ENCODE peak calls at places on chromosomes 16 and 17, in eight cellular contexts. L is GM03348; P is left ventricle myocardium inferior; Z is NCI-H1105; C is activated CD4-positive, CD25-positive, alpha-beta regulatory T cell treated with anti-CD3 and anti-CD28 coated beads, Interleukin-2, amount 50 U/mL, for 16 hours; B is NCI-H1417 treated with DMSO at 0.1 percent for 48 hours; H is DMS53; S is cardiac muscle cell. Q is an unnamed sample.

GRCh38 chr16:56298948-56299602 is 107.8 kb downstream of the GNAO1 start:
- DNase-seq in L (no peak), S (no peak), Z (no peak), C (no peak), H (no peak), B (no peak), P (peak; percentile 28), Q (no peak)

GRCh38 chr16:68069511-68070248 is 15.5 kb upstream of the NFATC3 start:
- DNase-seq in B (no peak), S (no peak), L (no peak), Z (no peak), C (no peak), P (peak; percentile 60), H (peak; percentile 90), Q (no peak)

GRCh38 chr17:42290577-42290976 is 2.3 kb downstream of the STAT5A start:
- DNase-seq in H (no peak), Z (no peak), S (no peak), C (no peak), B (no peak), P (no peak), L (no peak), Q (no peak)

GRCh38 chr17:73304438-73304837 is 7.4 kb downstream of the CDC42EP4 start:
- DNase-seq in S (no peak), P (no peak), Z (no peak), L (no peak), H (no peak), B (no peak), C (no peak), Q (peak; percentile 55)

GRCh38 chr16:2752850-2753522 is 548 bp downstream of the SRRM2 start:
- DNase-seq in B (peak; percentile 48), H (peak; percentile 89), L (peak; percentile 95), Z (peak; percentile 53), S (peak; percentile 87), C (no peak), P (peak; percentile 87), Q (peak; percentile 94)

GRCh38 chr16:3819741-3820724 is 60.5 kb downstream of the CREBBP start:
- DNase-seq in C (no peak), L (peak; percentile 80), P (no peak), H (peak; percentile 71), Z (peak; percentile 92), B (peak; percentile 26), S (peak; percentile 96), Q (peak; percentile 62)

GRCh38 chr17:31050948-31051347 is 43.8 kb upstream of the NF1 start:
- DNase-seq in B (no peak), C (no peak), H (no peak), S (no peak), L (no peak), Z (no peak), P (no peak), Q (no peak)

GRCh38 chr17:2977157-2977556 is 86.2 kb downstream of the OR1D5 start:
- DNase-seq in P (no peak), L (no peak), B (no peak), C (no peak), H (no peak), Z (no peak), S (no peak), Q (no peak)

GRCh38 chr16:67663151-67663876 is 2.6 kb downstream of the PARD6A start:
- DNase-seq in L (no peak), B (no peak), C (no peak), Z (no peak), H (peak; percentile 49), S (peak; percentile 25), P (no peak), Q (no peak)

GRCh38 chr17:68390888-68391545 is 66.3 kb downstream of the WIPI1 start:
- DNase-seq in P (no peak), S (no peak), C (no peak), L (no peak), B (no peak), H (no peak), Z (no peak), Q (no peak)

GRCh38 chr17:39639043-39639442 is 2.1 kb downstream of the STARD3 start:
- DNase-seq in H (no peak), S (no peak), B (no peak), L (no peak), P (no peak), Z (no peak), C (no peak), Q (no peak)

GRCh38 chr17:44645341-44645740 is 10.9 kb upstream of the MEIOC start:
- DNase-seq in H (no peak), L (no peak), C (no peak), P (no peak), B (no peak), S (no peak), Z (no peak), Q (no peak)

GRCh38 chr17:28407130-28407973 is 1.3 kb upstream of the SLC46A1 start:
- DNase-seq in H (no peak), C (no peak), P (no peak), Z (peak; percentile 83), L (no peak), B (no peak), S (no peak), Q (no peak)

GRCh38 chr17:55770220-55770870 is 19.5 kb downstream of the PCTP start:
- DNase-seq in P (no peak), H (peak; percentile 61), Z (no peak), S (peak; percentile 83), B (no peak), L (peak; percentile 75), C (no peak), Q (peak; percentile 45)

GRCh38 chr17:42526031-42526444 is 10.0 kb upstream of the NAGLU start:
- DNase-seq in S (peak; percentile 58), B (no peak), Z (no peak), C (no peak), P (peak; percentile 51), L (peak; percentile 55), H (no peak), Q (no peak)

GRCh38 chr16:71830359-71830758 is 15.4 kb upstream of the ATXN1L start:
- DNase-seq in Z (no peak), H (no peak), L (no peak), S (no peak), B (no peak), P (no peak), C (no peak), Q (no peak)

GRCh38 chr16:70770968-70771552 is 29.9 kb downstream of the VAC14 start:
- DNase-seq in C (peak; percentile 7), S (peak; percentile 62), H (peak; percentile 66), P (peak; percentile 46), L (peak; percentile 81), B (no peak), Z (no peak), Q (peak; percentile 84)

GRCh38 chr17:30942311-30943079 is 20.8 kb downstream of the ADAP2 start:
- DNase-seq in L (no peak), B (no peak), Z (no peak), C (no peak), S (no peak), P (no peak), H (no peak), Q (no peak)

GRCh38 chr16:85859818-85860125 is 39.2 kb upstream of the IRF8 start:
- DNase-seq in S (no peak), Z (no peak), B (no peak), H (no peak), P (no peak), C (no peak), L (no peak), Q (no peak)

GRCh38 chr17:33175565-33175964 is 117.5 kb downstream of the ASIC2 start:
- DNase-seq in B (no peak), C (no peak), L (no peak), S (no peak), H (no peak), P (no peak), Z (no peak), Q (no peak)

GRCh38 chr16:84986879-84987278 is 24.5 kb downstream of the ZDHHC7 start:
- DNase-seq in L (no peak), S (no peak), B (no peak), H (no peak), Z (no peak), P (peak; percentile 3), C (no peak), Q (no peak)

GRCh38 chr17:50029185-50029584 is 26.7 kb upstream of the ITGA3 start:
- DNase-seq in C (no peak), L (no peak), S (no peak), P (no peak), H (no peak), Z (no peak), B (no peak), Q (no peak)

GRCh38 chr17:65403129-65403528 is 158.3 kb downstream of the AXIN2 start:
- DNase-seq in Z (no peak), B (no peak), H (no peak), S (no peak), L (no peak), C (no peak), P (no peak), Q (no peak)

GRCh38 chr16:17070882-17071592 is 399.7 kb downstream of the XYLT1 start:
- DNase-seq in P (no peak), S (no peak), Z (peak; percentile 86), B (peak; percentile 9), C (peak; percentile 51), L (no peak), H (peak; percentile 29), Q (no peak)

GRCh38 chr17:78241277-78242023 is 10.0 kb downstream of the TMEM235 start:
- DNase-seq in H (peak; percentile 67), S (peak; percentile 40), C (no peak), P (no peak), B (no peak), Z (no peak), L (peak; percentile 47), Q (peak; percentile 86)

GRCh38 chr17:51371732-51372151 is 111.4 kb downstream of the UTP18 start:
- DNase-seq in B (peak; percentile 46), S (peak; percentile 70), Z (no peak), L (peak; percentile 58), C (peak; percentile 11), H (peak; percentile 86), P (no peak), Q (peak; percentile 65)

Q was measured in K562.